ENCODE peak calls at places on chromosomes 4 and X, in six cellular contexts. One of them, this sample, is unnamed.

GRCh38 chrX:118181030-118181429 is 64.4 kb upstream of the KLHL13 start:
- DNase-seq in renal cortical epithelial cell: peak; percentile 91
- DNase-seq in astrocyte of the hippocampus: peak; percentile 81
- DNase-seq in HCT116: no peak
- DNase-seq in fibroblast of mammary gland: peak; percentile 60
- DNase-seq in activated T-cell treated with anti-CD3 and anti-CD28 coated beads for 24 hours: no peak
- DNase-seq in this sample: no peak

GRCh38 chrX:101190736-101191135 is 28.9 kb upstream of the DRP2 start:
- DNase-seq in fibroblast of mammary gland: no peak
- DNase-seq in astrocyte of the hippocampus: no peak
- DNase-seq in activated T-cell treated with anti-CD3 and anti-CD28 coated beads for 24 hours: no peak
- DNase-seq in renal cortical epithelial cell: no peak
- DNase-seq in HCT116: no peak
- DNase-seq in this sample: no peak

GRCh38 chr4:32589853-32590252 is 1869.7 kb downstream of the PCDH7 start:
- DNase-seq in astrocyte of the hippocampus: no peak
- DNase-seq in renal cortical epithelial cell: no peak
- DNase-seq in activated T-cell treated with anti-CD3 and anti-CD28 coated beads for 24 hours: no peak
- DNase-seq in fibroblast of mammary gland: no peak
- DNase-seq in HCT116: no peak
- DNase-seq in this sample: no peak

GRCh38 chrX:47530054-47530453 is 31.0 kb upstream of the ARAF start:
- DNase-seq in HCT116: no peak
- DNase-seq in activated T-cell treated with anti-CD3 and anti-CD28 coated beads for 24 hours: no peak
- DNase-seq in astrocyte of the hippocampus: no peak
- DNase-seq in fibroblast of mammary gland: no peak
- DNase-seq in renal cortical epithelial cell: no peak
- DNase-seq in this sample: no peak

GRCh38 chr4:146522862-146523205 is 1.1 kb upstream of the SLC10A7 start:
- DNase-seq in astrocyte of the hippocampus: no peak
- DNase-seq in HCT116: no peak
- DNase-seq in fibroblast of mammary gland: peak; percentile 20
- DNase-seq in renal cortical epithelial cell: peak; percentile 12
- DNase-seq in activated T-cell treated with anti-CD3 and anti-CD28 coated beads for 24 hours: no peak
- DNase-seq in this sample: no peak

GRCh38 chr4:184620208-184620867 is 28.9 kb downstream of the CASP3 start:
- DNase-seq in activated T-cell treated with anti-CD3 and anti-CD28 coated beads for 24 hours: no peak
- DNase-seq in astrocyte of the hippocampus: no peak
- DNase-seq in HCT116: no peak
- DNase-seq in renal cortical epithelial cell: no peak
- DNase-seq in fibroblast of mammary gland: no peak
- DNase-seq in this sample: no peak

GRCh38 chrX:147635186-147635585 is 276.5 kb upstream of the FMR1 start:
- DNase-seq in fibroblast of mammary gland: no peak
- DNase-seq in renal cortical epithelial cell: no peak
- DNase-seq in activated T-cell treated with anti-CD3 and anti-CD28 coated beads for 24 hours: no peak
- DNase-seq in astrocyte of the hippocampus: no peak
- DNase-seq in HCT116: no peak
- DNase-seq in this sample: no peak

GRCh38 chr4:8247047-8247930 is 22.3 kb upstream of the HTRA3 start:
- DNase-seq in fibroblast of mammary gland: peak; percentile 51
- DNase-seq in renal cortical epithelial cell: no peak
- DNase-seq in HCT116: no peak
- DNase-seq in astrocyte of the hippocampus: no peak
- DNase-seq in activated T-cell treated with anti-CD3 and anti-CD28 coated beads for 24 hours: no peak
- DNase-seq in this sample: peak; percentile 82

GRCh38 chr4:82293304-82293703 is 80.5 kb downstream of the HNRNPD start:
- DNase-seq in activated T-cell treated with anti-CD3 and anti-CD28 coated beads for 24 hours: no peak
- DNase-seq in HCT116: no peak
- DNase-seq in renal cortical epithelial cell: no peak
- DNase-seq in astrocyte of the hippocampus: no peak
- DNase-seq in fibroblast of mammary gland: no peak
- DNase-seq in this sample: no peak

GRCh38 chr4:126698224-126698623 is 934.5 kb upstream of the INTU start:
- DNase-seq in renal cortical epithelial cell: no peak
- DNase-seq in activated T-cell treated with anti-CD3 and anti-CD28 coated beads for 24 hours: no peak
- DNase-seq in fibroblast of mammary gland: no peak
- DNase-seq in astrocyte of the hippocampus: no peak
- DNase-seq in HCT116: no peak
- DNase-seq in this sample: no peak

GRCh38 chr4:30716671-30717207 is 3.4 kb upstream of the PCDH7 start:
- DNase-seq in renal cortical epithelial cell: peak; percentile 11
- DNase-seq in HCT116: no peak
- DNase-seq in activated T-cell treated with anti-CD3 and anti-CD28 coated beads for 24 hours: no peak
- DNase-seq in astrocyte of the hippocampus: peak; percentile 50
- DNase-seq in fibroblast of mammary gland: peak; percentile 45
- DNase-seq in this sample: peak; percentile 42

GRCh38 chrX:107629533-107629909 is 1.2 kb downstream of the PRPS1 start:
- DNase-seq in fibroblast of mammary gland: peak; percentile 42
- DNase-seq in astrocyte of the hippocampus: peak; percentile 37
- DNase-seq in HCT116: no peak
- DNase-seq in activated T-cell treated with anti-CD3 and anti-CD28 coated beads for 24 hours: no peak
- DNase-seq in renal cortical epithelial cell: peak; percentile 26
- DNase-seq in this sample: no peak

GRCh38 chr4:172357006-172357405 is 543.8 kb downstream of the GALNTL6 start:
- DNase-seq in renal cortical epithelial cell: no peak
- DNase-seq in activated T-cell treated with anti-CD3 and anti-CD28 coated beads for 24 hours: no peak
- DNase-seq in HCT116: no peak
- DNase-seq in fibroblast of mammary gland: no peak
- DNase-seq in astrocyte of the hippocampus: no peak
- DNase-seq in this sample: no peak

GRCh38 chrX:136689441-136689840 is 41.5 kb downstream of the CD40LG start:
- DNase-seq in fibroblast of mammary gland: no peak
- DNase-seq in HCT116: no peak
- DNase-seq in astrocyte of the hippocampus: peak; percentile 51
- DNase-seq in renal cortical epithelial cell: peak; percentile 52
- DNase-seq in activated T-cell treated with anti-CD3 and anti-CD28 coated beads for 24 hours: no peak
- DNase-seq in this sample: peak; percentile 81

GRCh38 chrX:13432776-13433605 is 113.1 kb upstream of the ATXN3L start:
- DNase-seq in fibroblast of mammary gland: peak; percentile 90
- DNase-seq in astrocyte of the hippocampus: peak; percentile 61
- DNase-seq in HCT116: no peak
- DNase-seq in renal cortical epithelial cell: no peak
- DNase-seq in activated T-cell treated with anti-CD3 and anti-CD28 coated beads for 24 hours: no peak
- DNase-seq in this sample: peak; percentile 49

This sample was measured in amniotic epithelial cell.